ENCODE peak calls at places on chromosomes 7 and 10, in nine cellular contexts. One of them, this sample, is unnamed.

GRCh38 chr7:65832281-65832680 is 40.6 kb upstream of the VKORC1L1 start:
- DNase-seq in transverse colon: peak; percentile 12
- DNase-seq in H1: no peak
- DNase-seq in endothelial cell of umbilical vein: peak; percentile 19
- DNase-seq in GM12878: no peak
- DNase-seq in suprapubic skin: no peak
- DNase-seq in HCT116: no peak
- DNase-seq in HepG2: no peak
- DNase-seq in stomach: no peak
- DNase-seq in this sample: no peak

GRCh38 chr7:20323587-20323986 is 7.1 kb upstream of the ITGB8 start:
- DNase-seq in transverse colon: no peak
- DNase-seq in H1: no peak
- DNase-seq in endothelial cell of umbilical vein: no peak
- DNase-seq in GM12878: no peak
- DNase-seq in suprapubic skin: no peak
- DNase-seq in HCT116: no peak
- DNase-seq in HepG2: no peak
- DNase-seq in stomach: no peak
- DNase-seq in this sample: no peak

GRCh38 chr10:48231699-48232315 is 42.7 kb downstream of the FRMPD2 start:
- DNase-seq in transverse colon: no peak
- DNase-seq in H1: peak; percentile 30
- DNase-seq in endothelial cell of umbilical vein: no peak
- DNase-seq in GM12878: peak; percentile 64
- DNase-seq in suprapubic skin: no peak
- DNase-seq in HCT116: no peak
- DNase-seq in HepG2: no peak
- DNase-seq in stomach: no peak
- DNase-seq in this sample: no peak

GRCh38 chr10:79247373-79248137 is 99.7 kb upstream of the PPIF start:
- DNase-seq in transverse colon: no peak
- DNase-seq in H1: no peak
- DNase-seq in endothelial cell of umbilical vein: no peak
- DNase-seq in GM12878: no peak
- DNase-seq in suprapubic skin: no peak
- DNase-seq in HCT116: no peak
- DNase-seq in HepG2: no peak
- DNase-seq in stomach: no peak
- DNase-seq in this sample: no peak

GRCh38 chr10:65083222-65083621 is 1562.0 kb downstream of the REEP3 start:
- DNase-seq in transverse colon: no peak
- DNase-seq in H1: no peak
- DNase-seq in endothelial cell of umbilical vein: no peak
- DNase-seq in GM12878: no peak
- DNase-seq in suprapubic skin: no peak
- DNase-seq in HCT116: no peak
- DNase-seq in HepG2: no peak
- DNase-seq in stomach: no peak
- DNase-seq in this sample: no peak

GRCh38 chr10:61935085-61935484 is 33.6 kb downstream of the ARID5B start:
- DNase-seq in transverse colon: no peak
- DNase-seq in H1: no peak
- DNase-seq in endothelial cell of umbilical vein: no peak
- DNase-seq in GM12878: no peak
- DNase-seq in suprapubic skin: no peak
- DNase-seq in HCT116: no peak
- DNase-seq in HepG2: no peak
- DNase-seq in stomach: no peak
- DNase-seq in this sample: no peak

GRCh38 chr7:158726277-158726807 is 21.7 kb upstream of the NCAPG2 start:
- DNase-seq in transverse colon: no peak
- DNase-seq in H1: peak; percentile 31
- DNase-seq in endothelial cell of umbilical vein: no peak
- DNase-seq in GM12878: no peak
- DNase-seq in suprapubic skin: no peak
- DNase-seq in HCT116: no peak
- DNase-seq in HepG2: no peak
- DNase-seq in stomach: no peak
- DNase-seq in this sample: no peak

GRCh38 chr7:93245525-93246432 is 13.6 kb downstream of the VPS50 start:
- DNase-seq in transverse colon: no peak
- DNase-seq in H1: no peak
- DNase-seq in endothelial cell of umbilical vein: peak; percentile 59
- DNase-seq in GM12878: no peak
- DNase-seq in suprapubic skin: no peak
- DNase-seq in HCT116: no peak
- DNase-seq in HepG2: peak; percentile 21
- DNase-seq in stomach: no peak
- DNase-seq in this sample: no peak

GRCh38 chr10:113059001-113059780 is 109.1 kb downstream of the TCF7L2 start:
- DNase-seq in transverse colon: no peak
- DNase-seq in H1: no peak
- DNase-seq in endothelial cell of umbilical vein: peak; percentile 55
- DNase-seq in GM12878: no peak
- DNase-seq in suprapubic skin: no peak
- DNase-seq in HCT116: no peak
- DNase-seq in HepG2: peak; percentile 76
- DNase-seq in stomach: no peak
- DNase-seq in this sample: no peak

GRCh38 chr7:158650821-158651225 is 53.8 kb downstream of the NCAPG2 start:
- DNase-seq in transverse colon: no peak
- DNase-seq in H1: no peak
- DNase-seq in endothelial cell of umbilical vein: no peak
- DNase-seq in GM12878: no peak
- DNase-seq in suprapubic skin: no peak
- DNase-seq in HCT116: no peak
- DNase-seq in HepG2: no peak
- DNase-seq in stomach: no peak
- DNase-seq in this sample: no peak

GRCh38 chr7:150322114-150322832 is 882 bp upstream of the LRRC61 start:
- DNase-seq in transverse colon: no peak
- DNase-seq in H1: no peak
- DNase-seq in endothelial cell of umbilical vein: no peak
- DNase-seq in GM12878: no peak
- DNase-seq in suprapubic skin: no peak
- DNase-seq in HCT116: no peak
- DNase-seq in HepG2: peak; percentile 29
- DNase-seq in stomach: no peak
- DNase-seq in this sample: no peak

GRCh38 chr10:19782430-19783089 is 33.7 kb upstream of the PLXDC2 start:
- DNase-seq in transverse colon: no peak
- DNase-seq in H1: no peak
- DNase-seq in endothelial cell of umbilical vein: no peak
- DNase-seq in GM12878: no peak
- DNase-seq in suprapubic skin: no peak
- DNase-seq in HCT116: no peak
- DNase-seq in HepG2: peak; percentile 94
- DNase-seq in stomach: no peak
- DNase-seq in this sample: no peak

GRCh38 chr7:82223580-82223979 is 220.0 kb downstream of the CACNA2D1 start:
- DNase-seq in transverse colon: no peak
- DNase-seq in H1: no peak
- DNase-seq in endothelial cell of umbilical vein: no peak
- DNase-seq in GM12878: no peak
- DNase-seq in suprapubic skin: no peak
- DNase-seq in HCT116: no peak
- DNase-seq in HepG2: no peak
- DNase-seq in stomach: no peak
- DNase-seq in this sample: no peak

DNA sequence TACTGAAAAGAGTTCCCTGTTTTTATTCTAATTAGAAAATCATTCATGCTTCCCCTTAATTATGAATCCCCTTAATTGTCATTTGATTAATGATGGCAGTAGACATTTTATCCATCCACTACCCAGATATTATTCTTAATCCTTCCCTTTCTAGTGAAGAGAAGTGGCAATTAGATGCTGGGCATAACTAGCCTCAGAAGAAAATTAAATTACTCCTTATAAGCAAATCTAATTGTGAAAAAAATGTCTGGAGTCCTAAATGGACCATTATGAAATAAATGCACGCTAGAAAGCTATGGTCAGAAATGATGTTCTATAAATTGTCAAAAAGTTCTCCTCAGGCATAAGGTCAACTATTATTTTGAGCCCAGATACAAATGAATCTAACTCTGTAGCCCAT is 4.5 kb downstream of the ABCB1 start:
- DNase-seq in transverse colon: no peak
- DNase-seq in H1: no peak
- DNase-seq in endothelial cell of umbilical vein: no peak
- DNase-seq in GM12878: no peak
- DNase-seq in suprapubic skin: no peak
- DNase-seq in HCT116: no peak
- DNase-seq in HepG2: no peak
- DNase-seq in stomach: no peak
- DNase-seq in this sample: no peak
- TF ChIP-seq POLR2A in transverse colon: no peak
- TF ChIP-seq POLR2A in H1: no peak
- TF ChIP-seq POLR2A in endothelial cell of umbilical vein: no peak
- TF ChIP-seq POLR2A in GM12878: no peak
- TF ChIP-seq POLR2A in suprapubic skin: no peak
- TF ChIP-seq POLR2A in HCT116: no peak
- TF ChIP-seq POLR2A in HepG2: no peak
- TF ChIP-seq POLR2A in stomach: no peak
- TF ChIP-seq POLR2A in this sample: no peak

GRCh38 chr10:73576178-73576889 is 14.8 kb downstream of the USP54 start:
- DNase-seq in transverse colon: no peak
- DNase-seq in H1: no peak
- DNase-seq in endothelial cell of umbilical vein: peak; percentile 44
- DNase-seq in GM12878: peak; percentile 17
- DNase-seq in suprapubic skin: no peak
- DNase-seq in HCT116: no peak
- DNase-seq in HepG2: peak; percentile 43
- DNase-seq in stomach: peak; percentile 46
- DNase-seq in this sample: peak; percentile 44
- H3K4me3 ChIP-seq in transverse colon: no peak overlapping the region
- H3K4me3 ChIP-seq in H1: no peak overlapping the region
- H3K4me3 ChIP-seq in endothelial cell of umbilical vein: no peak overlapping the region
- H3K4me3 ChIP-seq in GM12878: no peak overlapping the region
- H3K4me3 ChIP-seq in suprapubic skin: peak overlapping the region; percentile 34
- H3K4me3 ChIP-seq in HCT116: no peak overlapping the region
- H3K4me3 ChIP-seq in HepG2: no peak overlapping the region
- H3K4me3 ChIP-seq in stomach: peak overlapping the region; percentile 51
- H3K4me3 ChIP-seq in this sample: peak overlapping the region; percentile 34

GRCh38 chr10:87093461-87094372 is 926 bp downstream of the GLUD1 start:
- DNase-seq in transverse colon: peak; percentile 73
- DNase-seq in H1: peak; percentile 66
- DNase-seq in endothelial cell of umbilical vein: peak; percentile 52
- DNase-seq in GM12878: no peak
- DNase-seq in suprapubic skin: peak; percentile 91
- DNase-seq in HCT116: no peak
- DNase-seq in HepG2: peak; percentile 35
- DNase-seq in stomach: peak; percentile 63
- DNase-seq in this sample: peak; percentile 48
- TF ChIP-seq POLR2AphosphoS5 in transverse colon: no peak
- TF ChIP-seq POLR2AphosphoS5 in H1: peak; percentile 51
- TF ChIP-seq POLR2AphosphoS5 in endothelial cell of umbilical vein: no peak
- TF ChIP-seq POLR2AphosphoS5 in GM12878: no peak
- TF ChIP-seq POLR2AphosphoS5 in suprapubic skin: no peak
- TF ChIP-seq POLR2AphosphoS5 in HCT116: no peak
- TF ChIP-seq POLR2AphosphoS5 in HepG2: no peak
- TF ChIP-seq POLR2AphosphoS5 in stomach: no peak
- TF ChIP-seq POLR2AphosphoS5 in this sample: peak; percentile 23

GRCh38 chr7:87600130-87601124 is at the start of gene ABCB1:
- DNase-seq in transverse colon: peak; percentile 75
- DNase-seq in H1: peak; percentile 74
- DNase-seq in endothelial cell of umbilical vein: peak; percentile 52
- DNase-seq in GM12878: no peak
- DNase-seq in suprapubic skin: peak; percentile 77
- DNase-seq in HCT116: peak; percentile 19
- DNase-seq in HepG2: peak; percentile 63
- DNase-seq in stomach: peak; percentile 28
- DNase-seq in this sample: peak; percentile 55
- TF ChIP-seq POLR2A in transverse colon: peak; percentile 69
- TF ChIP-seq POLR2A in H1: no peak
- TF ChIP-seq POLR2A in endothelial cell of umbilical vein: no peak
- TF ChIP-seq POLR2A in GM12878: no peak
- TF ChIP-seq POLR2A in suprapubic skin: no peak
- TF ChIP-seq POLR2A in HCT116: no peak
- TF ChIP-seq POLR2A in HepG2: peak; percentile 92
- TF ChIP-seq POLR2A in stomach: no peak
- TF ChIP-seq POLR2A in this sample: no peak